ENCODE peak calls at places on chromosomes 7 and 10, in four cellular contexts. One of them, this sample, is unnamed.

GRCh38 chr10:126501828-126502227 is 113.6 kb upstream of the ADAM12 start:
- DNase-seq in mucosa of descending colon: no peak
- DNase-seq in right cardiac atrium: no peak
- DNase-seq in AG04450: no peak
- DNase-seq in this sample: no peak

GRCh38 chr10:78552261-78552811 is 516.4 kb upstream of the ZMIZ1 start:
- DNase-seq in AG04450: peak; percentile 27
- DNase-seq in right cardiac atrium: peak; percentile 89
- DNase-seq in mucosa of descending colon: no peak
- DNase-seq in this sample: no peak

GRCh38 chr10:48470115-48470892 is 134.6 kb downstream of the ARHGAP22 start:
- DNase-seq in right cardiac atrium: peak; percentile 67
- DNase-seq in AG04450: no peak
- DNase-seq in mucosa of descending colon: no peak
- DNase-seq in this sample: no peak

GRCh38 chr10:15719899-15720634 is at the start of gene ITGA8:
- DNase-seq in right cardiac atrium: peak; percentile 79
- DNase-seq in AG04450: no peak
- DNase-seq in mucosa of descending colon: peak; percentile 54
- DNase-seq in this sample: no peak

GRCh38 chr10:92688927-92689662 is 660 bp upstream of the HHEX start:
- DNase-seq in mucosa of descending colon: peak; percentile 69
- DNase-seq in AG04450: no peak
- DNase-seq in right cardiac atrium: peak; percentile 61
- DNase-seq in this sample: no peak

GRCh38 chr7:151859111-151859947 is 17.6 kb downstream of the PRKAG2 start:
- DNase-seq in AG04450: no peak
- DNase-seq in mucosa of descending colon: peak; percentile 46
- DNase-seq in right cardiac atrium: peak; percentile 65
- DNase-seq in this sample: no peak

GRCh38 chr7:116210345-116211005 is at the start of gene TES:
- DNase-seq in right cardiac atrium: peak; percentile 84
- DNase-seq in mucosa of descending colon: peak; percentile 91
- DNase-seq in AG04450: no peak
- DNase-seq in this sample: peak; percentile 85

GRCh38 chr10:125037145-125037544 is 95.2 kb downstream of the ZRANB1 start:
- DNase-seq in mucosa of descending colon: no peak
- DNase-seq in AG04450: no peak
- DNase-seq in right cardiac atrium: peak; percentile 7
- DNase-seq in this sample: peak; percentile 72

GRCh38 chr10:89476676-89477075 is 58.7 kb downstream of the SLC16A12 start:
- DNase-seq in AG04450: no peak
- DNase-seq in right cardiac atrium: peak; percentile 56
- DNase-seq in mucosa of descending colon: no peak
- DNase-seq in this sample: no peak

GRCh38 chr7:3243256-3243655 is 57.8 kb upstream of the SDK1 start:
- DNase-seq in mucosa of descending colon: no peak
- DNase-seq in AG04450: no peak
- DNase-seq in right cardiac atrium: no peak
- DNase-seq in this sample: no peak

GRCh38 chr7:3029138-3029537 is 14.5 kb downstream of the CARD11 start:
- DNase-seq in AG04450: no peak
- DNase-seq in mucosa of descending colon: no peak
- DNase-seq in right cardiac atrium: no peak
- DNase-seq in this sample: no peak

GRCh38 chr7:47515305-47515834 is 66.5 kb downstream of the TNS3 start:
- DNase-seq in mucosa of descending colon: no peak
- DNase-seq in right cardiac atrium: no peak
- DNase-seq in AG04450: no peak
- DNase-seq in this sample: no peak

GRCh38 chr7:150383710-150384397 is 4.7 kb downstream of the ZNF775 start:
- DNase-seq in right cardiac atrium: no peak
- DNase-seq in mucosa of descending colon: peak; percentile 90
- DNase-seq in AG04450: no peak
- DNase-seq in this sample: peak; percentile 61

GRCh38 chr7:16293669-16294425 is 127.5 kb downstream of the CRPPA start:
- DNase-seq in AG04450: no peak
- DNase-seq in mucosa of descending colon: no peak
- DNase-seq in right cardiac atrium: no peak
- DNase-seq in this sample: no peak

GRCh38 chr10:86265236-86265876 is 101.2 kb downstream of the GRID1 start:
- DNase-seq in right cardiac atrium: no peak
- DNase-seq in AG04450: no peak
- DNase-seq in mucosa of descending colon: no peak
- DNase-seq in this sample: no peak

GRCh38 chr7:106869954-106870353 is 4.9 kb downstream of the PIK3CG start:
- DNase-seq in right cardiac atrium: no peak
- DNase-seq in AG04450: no peak
- DNase-seq in mucosa of descending colon: no peak
- DNase-seq in this sample: no peak

GRCh38 chr10:36994886-36995285 is 130.5 kb upstream of the ANKRD30A start:
- DNase-seq in right cardiac atrium: no peak
- DNase-seq in AG04450: no peak
- DNase-seq in mucosa of descending colon: no peak
- DNase-seq in this sample: no peak
- H3K9me3 ChIP-seq in right cardiac atrium: no peaks in the 10 kb centered on the region
- H3K9me3 ChIP-seq in AG04450: peaks cover 7% of the 10 kb centered on the region
- H3K9me3 ChIP-seq in mucosa of descending colon: peaks cover 61% of the 10 kb centered on the region
- H3K9me3 ChIP-seq in this sample: no peaks in the 10 kb centered on the region

DNA sequence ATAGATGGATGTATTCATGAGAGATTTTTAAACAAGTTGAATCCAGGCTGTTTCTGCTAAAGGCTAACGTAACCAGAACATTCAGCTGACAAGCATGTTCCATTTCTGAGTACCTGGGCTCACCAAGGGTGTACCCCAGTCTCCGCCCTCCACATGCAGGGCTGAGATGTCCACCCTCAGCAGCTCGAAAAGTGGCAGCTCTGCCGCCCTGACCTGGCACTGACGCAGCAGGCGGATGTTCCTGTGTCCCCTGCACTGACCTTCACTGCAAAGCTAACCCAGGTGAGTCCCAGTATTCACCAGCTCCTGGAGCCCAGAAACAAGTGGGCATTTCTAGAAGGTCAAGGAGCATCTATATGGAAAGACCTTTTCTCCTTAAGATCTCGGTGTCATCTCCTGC is 437.4 kb downstream of the PTPRN2 start:
- DNase-seq in mucosa of descending colon: no peak
- DNase-seq in AG04450: no peak
- DNase-seq in right cardiac atrium: no peak
- DNase-seq in this sample: no peak
- H3K9me3 ChIP-seq in mucosa of descending colon: peaks cover 7% of the 10 kb centered on the region
- H3K9me3 ChIP-seq in AG04450: peaks cover 82% of the 10 kb centered on the region
- H3K9me3 ChIP-seq in right cardiac atrium: no peaks in the 10 kb centered on the region
- H3K9me3 ChIP-seq in this sample: peaks cover 3% of the 10 kb centered on the region

GRCh38 chr7:46344533-46344932 is 423.5 kb upstream of the IGFBP3 start:
- DNase-seq in right cardiac atrium: no peak
- DNase-seq in mucosa of descending colon: no peak
- DNase-seq in AG04450: no peak
- DNase-seq in this sample: no peak
- H3K9me3 ChIP-seq in right cardiac atrium: no peaks in the 10 kb centered on the region
- H3K9me3 ChIP-seq in mucosa of descending colon: no peaks in the 10 kb centered on the region
- H3K9me3 ChIP-seq in AG04450: no peaks in the 10 kb centered on the region
- H3K9me3 ChIP-seq in this sample: no peaks in the 10 kb centered on the region

DNA sequence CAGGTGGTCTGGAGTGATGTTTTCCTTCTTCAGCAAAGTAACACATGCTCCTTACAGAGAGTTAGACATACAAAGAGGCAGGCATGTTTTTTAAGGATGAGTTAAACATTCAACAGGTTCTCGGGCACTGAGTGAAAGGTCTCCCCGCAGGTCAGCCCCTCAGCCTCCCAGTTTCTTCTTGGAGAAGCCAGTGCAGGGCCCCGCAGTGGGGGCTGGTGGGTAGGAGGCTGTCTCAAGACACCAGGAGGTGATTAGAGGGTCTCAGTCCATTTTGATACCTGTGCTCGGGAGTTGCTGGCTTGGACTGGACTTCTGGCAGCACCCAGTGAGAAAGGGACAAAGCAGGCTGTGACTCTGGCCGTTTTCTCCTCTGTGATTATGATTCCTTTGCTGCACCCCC is 78.6 kb upstream of the ZNF479 start:
- DNase-seq in mucosa of descending colon: no peak
- DNase-seq in AG04450: no peak
- DNase-seq in right cardiac atrium: no peak
- DNase-seq in this sample: no peak
- H3K9me3 ChIP-seq in mucosa of descending colon: peaks cover 69% of the 10 kb centered on the region
- H3K9me3 ChIP-seq in AG04450: peaks cover 75% of the 10 kb centered on the region
- H3K9me3 ChIP-seq in right cardiac atrium: peaks cover 2% of the 10 kb centered on the region
- H3K9me3 ChIP-seq in this sample: peaks cover 1% of the 10 kb centered on the region

GRCh38 chr7:157686285-157686894 is 349.6 kb downstream of the DNAJB6 start:
- DNase-seq in AG04450: no peak
- DNase-seq in right cardiac atrium: no peak
- DNase-seq in mucosa of descending colon: no peak
- DNase-seq in this sample: no peak

GRCh38 chr7:157684157-157684595 is 347.4 kb downstream of the DNAJB6 start:
- DNase-seq in mucosa of descending colon: no peak
- DNase-seq in right cardiac atrium: no peak
- DNase-seq in AG04450: no peak
- DNase-seq in this sample: no peak

GRCh38 chr7:157687158-157687557 is 350.4 kb downstream of the DNAJB6 start:
- DNase-seq in AG04450: no peak
- DNase-seq in mucosa of descending colon: no peak
- DNase-seq in right cardiac atrium: no peak
- DNase-seq in this sample: no peak

GRCh38 chr7:157684596-157685429 is 348.0 kb downstream of the DNAJB6 start:
- DNase-seq in right cardiac atrium: no peak
- DNase-seq in mucosa of descending colon: no peak
- DNase-seq in AG04450: no peak
- DNase-seq in this sample: no peak

GRCh38 chr7:157685430-157686284 is 348.9 kb downstream of the DNAJB6 start:
- DNase-seq in right cardiac atrium: no peak
- DNase-seq in AG04450: no peak
- DNase-seq in mucosa of descending colon: no peak
- DNase-seq in this sample: no peak
- H3K9me3 ChIP-seq in right cardiac atrium: no peaks in the 10 kb centered on the region
- H3K9me3 ChIP-seq in AG04450: no peaks in the 10 kb centered on the region
- H3K9me3 ChIP-seq in mucosa of descending colon: no peaks in the 10 kb centered on the region
- H3K9me3 ChIP-seq in this sample: no peaks in the 10 kb centered on the region

GRCh38 chr7:157752832-157753291 is 416.1 kb downstream of the DNAJB6 start:
- DNase-seq in mucosa of descending colon: no peak
- DNase-seq in right cardiac atrium: no peak
- DNase-seq in AG04450: no peak
- DNase-seq in this sample: no peak

GRCh38 chr7:157753713-157754415 is 417.1 kb downstream of the DNAJB6 start:
- DNase-seq in AG04450: no peak
- DNase-seq in right cardiac atrium: no peak
- DNase-seq in mucosa of descending colon: no peak
- DNase-seq in this sample: no peak

GRCh38 chr7:157751951-157752673 is 415.3 kb downstream of the DNAJB6 start:
- DNase-seq in right cardiac atrium: no peak
- DNase-seq in mucosa of descending colon: no peak
- DNase-seq in AG04450: no peak
- DNase-seq in this sample: no peak

GRCh38 chr7:157751351-157751750 is 414.5 kb downstream of the DNAJB6 start:
- DNase-seq in AG04450: no peak
- DNase-seq in right cardiac atrium: no peak
- DNase-seq in mucosa of descending colon: no peak
- DNase-seq in this sample: no peak

GRCh38 chr7:157750291-157750690 is 413.5 kb downstream of the DNAJB6 start:
- DNase-seq in AG04450: no peak
- DNase-seq in right cardiac atrium: no peak
- DNase-seq in mucosa of descending colon: no peak
- DNase-seq in this sample: no peak
- H3K9me3 ChIP-seq in AG04450: peaks cover 78% of the 10 kb centered on the region
- H3K9me3 ChIP-seq in right cardiac atrium: no peaks in the 10 kb centered on the region
- H3K9me3 ChIP-seq in mucosa of descending colon: no peaks in the 10 kb centered on the region
- H3K9me3 ChIP-seq in this sample: no peaks in the 10 kb centered on the region

DNA sequence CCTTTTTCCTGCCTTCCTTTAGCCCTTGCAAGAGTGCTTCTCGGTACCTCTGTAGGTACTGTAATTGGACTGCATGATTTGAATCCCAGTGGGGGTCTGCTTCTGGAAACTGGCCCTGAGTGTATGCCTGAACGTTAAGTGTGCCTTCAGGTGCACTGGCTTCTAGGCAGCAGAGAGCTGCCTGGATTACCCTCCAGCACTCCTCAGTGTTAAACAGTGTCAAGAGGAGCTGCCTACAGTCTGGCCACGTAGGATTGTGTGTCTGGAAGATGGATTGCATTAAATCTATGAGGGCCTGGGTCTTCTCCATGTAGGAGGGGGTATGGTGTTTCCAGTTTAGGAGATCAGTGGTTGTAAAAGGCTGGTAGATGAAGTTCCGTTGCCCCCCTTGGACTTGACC is 103.7 kb downstream of the TRIM24 start:
- DNase-seq in right cardiac atrium: peak; percentile 14
- DNase-seq in mucosa of descending colon: no peak
- DNase-seq in AG04450: no peak
- DNase-seq in this sample: no peak
- H3K9me3 ChIP-seq in right cardiac atrium: peaks cover 2% of the 10 kb centered on the region
- H3K9me3 ChIP-seq in mucosa of descending colon: peaks cover 75% of the 10 kb centered on the region
- H3K9me3 ChIP-seq in AG04450: peaks cover 34% of the 10 kb centered on the region
- H3K9me3 ChIP-seq in this sample: no peaks in the 10 kb centered on the region

This sample was measured in small intestine.